ENCODE peak calls at places on chromosome 1, in eight cellular contexts. X, T, N, Q, Z, J, E and R are unnamed samples.

GRCh38 chr1:115317101-115318012 is 20.7 kb downstream of the NGF start:
- DNase-seq in Q (no peak), J (no peak), X (no peak), T (no peak), Z (no peak), E (peak; percentile 53), N (no peak), R (no peak)

GRCh38 chr1:54803761-54804470 is 2.8 kb upstream of the TTC22 start:
- DNase-seq in N (no peak), Z (peak; percentile 75), X (no peak), Q (peak; percentile 82), E (no peak), T (peak; percentile 30), J (peak; percentile 24), R (no peak)

GRCh38 chr1:227043755-227044154 is 103.7 kb downstream of the COQ8A start:
- DNase-seq in X (no peak), J (no peak), T (no peak), Z (no peak), Q (no peak), E (no peak), N (no peak), R (no peak)

GRCh38 chr1:172662464-172663109 is 3.7 kb downstream of the FASLG start:
- DNase-seq in E (peak; percentile 41), Z (peak; percentile 16), X (no peak), T (peak; percentile 20), Q (no peak), J (no peak), N (no peak), R (peak; percentile 27)

GRCh38 chr1:231072054-231072453 is 32.0 kb upstream of the FAM89A start:
- DNase-seq in J (no peak), X (no peak), T (no peak), Z (peak; percentile 28), N (no peak), E (no peak), Q (no peak), R (no peak)

GRCh38 chr1:228911225-228911624 is 175.9 kb downstream of the RHOU start:
- DNase-seq in N (no peak), Z (no peak), E (no peak), Q (no peak), J (no peak), T (no peak), X (no peak), R (no peak)

GRCh38 chr1:6512908-6513280 is 21.4 kb upstream of the PLEKHG5 start:
- DNase-seq in J (no peak), E (no peak), Q (no peak), Z (no peak), T (no peak), N (no peak), X (no peak), R (no peak)

GRCh38 chr1:89310505-89310904 is 37.8 kb upstream of the GBP5 start:
- DNase-seq in T (no peak), Q (no peak), Z (no peak), X (no peak), J (no peak), E (no peak), N (no peak), R (no peak)

GRCh38 chr1:115052454-115053083 is 22.9 kb downstream of the TSHB start:
- DNase-seq in X (peak; percentile 25), N (peak; percentile 18), E (peak; percentile 45), Z (peak; percentile 31), J (peak; percentile 68), T (no peak), Q (no peak), R (peak; percentile 29)

GRCh38 chr1:113536182-113536780 is 146.0 kb downstream of the MAGI3 start:
- DNase-seq in X (no peak), Z (no peak), E (no peak), J (no peak), Q (no peak), T (no peak), N (no peak), R (no peak)

GRCh38 chr1:204469304-204469703 is 25.3 kb downstream of the PIK3C2B start:
- DNase-seq in E (no peak), J (no peak), T (no peak), Z (peak; percentile 51), N (no peak), X (no peak), Q (no peak), R (peak; percentile 49)

GRCh38 chr1:193553562-193553961 is 367.1 kb upstream of the B3GALT2 start:
- DNase-seq in N (no peak), E (no peak), J (no peak), X (no peak), Q (no peak), Z (no peak), T (no peak), R (no peak)

GRCh38 chr1:209657140-209657879 is 5.1 kb upstream of the LAMB3 start:
- DNase-seq in N (no peak), T (no peak), Z (no peak), X (no peak), E (no peak), J (no peak), Q (no peak), R (no peak)

GRCh38 chr1:13624526-13624925 is 40.9 kb downstream of the PDPN start:
- DNase-seq in X (no peak), T (no peak), Z (no peak), J (no peak), Q (no peak), E (no peak), N (no peak), R (no peak)

GRCh38 chr1:36156329-36157114 is 562 bp downstream of the MAP7D1 start:
- DNase-seq in Q (peak; percentile 90), N (peak; percentile 45), E (peak; percentile 65), X (no peak), J (peak; percentile 90), Z (peak; percentile 78), T (peak; percentile 68), R (peak; percentile 77)

GRCh38 chr1:94090761-94091160 is 30.2 kb downstream of the ABCA4 start:
- DNase-seq in E (no peak), Q (no peak), T (no peak), X (no peak), J (no peak), N (no peak), Z (no peak), R (no peak)

GRCh38 chr1:175319112-175319911 is 126.7 kb upstream of the KIAA0040 start:
- DNase-seq in E (peak; percentile 77), T (peak; percentile 81), Q (peak; percentile 88), N (peak; percentile 60), J (peak; percentile 78), Z (peak; percentile 84), X (peak; percentile 68), R (peak; percentile 73)

GRCh38 chr1:65890201-65890600 is 97.5 kb downstream of the PDE4B start:
- DNase-seq in J (no peak), N (no peak), E (no peak), X (no peak), T (no peak), Q (no peak), Z (no peak), R (no peak)

GRCh38 chr1:47676311-47677054 is 238.6 kb downstream of the FOXD2 start:
- DNase-seq in J (peak; percentile 21), E (peak; percentile 25), N (no peak), T (no peak), X (no peak), Z (no peak), Q (no peak), R (no peak)

GRCh38 chr1:230056098-230056497 is 10.9 kb upstream of the GALNT2 start:
- DNase-seq in Q (no peak), E (no peak), Z (no peak), N (no peak), J (no peak), T (no peak), X (no peak), R (no peak)

GRCh38 chr1:26169201-26169600 is 438 bp upstream of the C1orf232 start:
- DNase-seq in X (no peak), Q (no peak), E (no peak), J (no peak), N (no peak), T (no peak), Z (no peak), R (no peak)

GRCh38 chr1:46474580-46474979 is 15.1 kb upstream of the DMBX1 start:
- DNase-seq in T (no peak), Q (no peak), X (no peak), N (no peak), Z (no peak), E (no peak), J (no peak), R (no peak)
- H3K27me3 ChIP-seq in T (no peaks in the 10 kb centered on the region), Q (no peaks in the 10 kb centered on the region), X (peaks cover 1% of the 10 kb centered on the region), N (peaks cover 5% of the 10 kb centered on the region), Z (no peaks in the 10 kb centered on the region), E (no peaks in the 10 kb centered on the region), J (no peaks in the 10 kb centered on the region), R (peaks cover 93% of the 10 kb centered on the region)

GRCh38 chr1:151142411-151143056 is 3.9 kb downstream of the SEMA6C start:
- DNase-seq in Z (no peak), J (no peak), X (no peak), T (no peak), Q (peak; percentile 43), N (no peak), E (no peak), R (no peak)

GRCh38 chr1:151145158-151146071 is 1.0 kb downstream of the SEMA6C start:
- DNase-seq in T (no peak), X (no peak), E (no peak), N (peak; percentile 44), J (no peak), Z (peak; percentile 44), Q (peak; percentile 79), R (peak; percentile 44)

GRCh38 chr1:151144474-151145157 is 1.8 kb downstream of the SEMA6C start:
- DNase-seq in X (no peak), E (peak; percentile 56), Q (peak; percentile 51), N (no peak), J (no peak), Z (no peak), T (no peak), R (no peak)

GRCh38 chr1:151143986-151144385 is 2.4 kb downstream of the SEMA6C start:
- DNase-seq in Q (peak; percentile 38), J (peak; percentile 46), E (no peak), T (no peak), Z (no peak), N (no peak), X (no peak), R (no peak)

GRCh38 chr1:151143057-151143435 is 3.4 kb downstream of the SEMA6C start:
- DNase-seq in X (no peak), Q (peak; percentile 43), T (no peak), Z (peak; percentile 21), N (no peak), E (no peak), J (no peak), R (no peak)
- H3K27me3 ChIP-seq in X (no peaks in the 10 kb centered on the region), Q (no peaks in the 10 kb centered on the region), T (no peaks in the 10 kb centered on the region), Z (no peaks in the 10 kb centered on the region), N (no peaks in the 10 kb centered on the region), E (no peaks in the 10 kb centered on the region), J (no peaks in the 10 kb centered on the region), R (no peaks in the 10 kb centered on the region)

GRCh38 chr1:3708696-3709246 is 43.5 kb upstream of the CCDC27 start:
- DNase-seq in T (no peak), X (no peak), Q (no peak), J (peak; percentile 57), Z (no peak), E (no peak), N (no peak), R (no peak)
- H3K27me3 ChIP-seq in T (peaks cover 10% of the 10 kb centered on the region), X (no peaks in the 10 kb centered on the region), Q (no peaks in the 10 kb centered on the region), J (no peaks in the 10 kb centered on the region), Z (no peaks in the 10 kb centered on the region), E (peaks cover 7% of the 10 kb centered on the region), N (peaks cover 13% of the 10 kb centered on the region), R (peaks cover 86% of the 10 kb centered on the region)

DNA sequence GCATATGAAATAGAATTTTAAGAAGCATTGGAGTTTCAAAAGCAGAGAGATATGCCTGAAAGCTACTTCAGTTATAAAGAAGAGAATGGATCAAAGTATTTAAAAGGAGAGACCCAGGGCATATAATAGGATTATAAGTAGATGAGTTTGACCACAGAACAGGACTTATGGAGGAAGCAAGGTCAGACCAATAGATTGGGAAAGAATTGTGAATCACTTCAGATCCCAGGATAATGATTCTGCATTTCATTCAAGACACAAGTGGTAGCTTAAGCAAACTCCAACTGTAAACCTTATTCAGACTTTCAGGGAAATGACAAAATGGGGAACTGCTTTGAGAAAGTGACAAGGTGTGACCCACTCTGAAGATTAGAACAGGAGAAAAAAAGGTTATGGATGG is 18.9 kb upstream of the OR10J5 start:
- DNase-seq in T (no peak), X (no peak), E (no peak), N (no peak), Q (no peak), Z (no peak), J (no peak), R (no peak)
- H3K27me3 ChIP-seq in T (no peaks in the 10 kb centered on the region), X (no peaks in the 10 kb centered on the region), E (no peaks in the 10 kb centered on the region), N (no peaks in the 10 kb centered on the region), Q (no peaks in the 10 kb centered on the region), Z (no peaks in the 10 kb centered on the region), J (no peaks in the 10 kb centered on the region), R (no peaks in the 10 kb centered on the region)